ENCODE peak calls at places on chromosomes 6 and 20, in nine cellular contexts. E is HCT116, Q is uterus, M is cardiac muscle cell, H is spleen, J is SK-N-SH, A is endothelial cell of umbilical vein, O is endodermal cell, N is esophagus squamous epithelium. C is an unnamed sample.

GRCh38 chr6:130513770-130514169 is 148.0 kb downstream of the TMEM200A start:
- DNase-seq in N (no peak), Q (no peak), H (no peak), A (no peak), J (no peak), M (no peak), O (no peak), E (no peak), C (no peak)

GRCh38 chr6:32967151-32968091 is 973 bp upstream of the BRD2 start:
- DNase-seq in E (peak; percentile 73), Q (no peak), J (peak; percentile 49), H (no peak), A (peak; percentile 68), N (no peak), M (no peak), O (peak; percentile 80), C (no peak)

GRCh38 chr6:52392944-52393343 is 27.2 kb upstream of the EFHC1 start:
- DNase-seq in Q (no peak), J (no peak), M (no peak), E (no peak), O (no peak), N (no peak), A (no peak), H (no peak), C (no peak)

GRCh38 chr6:84314377-84314898 is 87.0 kb upstream of the CEP162 start:
- DNase-seq in N (no peak), Q (no peak), J (no peak), H (no peak), A (no peak), E (no peak), M (no peak), O (no peak), C (no peak)

GRCh38 chr6:136326038-136326561 is 36.5 kb upstream of the BCLAF1 start:
- DNase-seq in O (no peak), J (peak; percentile 54), N (no peak), H (no peak), E (no peak), M (peak; percentile 23), Q (no peak), A (peak; percentile 10), C (no peak)

GRCh38 chr6:76703285-76703684 is 630.8 kb upstream of the IMPG1 start:
- DNase-seq in M (no peak), H (no peak), J (no peak), N (no peak), O (no peak), Q (no peak), A (no peak), E (no peak), C (no peak)

GRCh38 chr20:610130-611046 is at the start of gene TCF15:
- DNase-seq in O (peak; percentile 85), Q (no peak), E (no peak), J (peak; percentile 100), H (no peak), M (peak; percentile 86), N (no peak), A (peak; percentile 34), C (no peak)

GRCh38 chr6:30685977-30686907 is at the start of gene PPP1R18:
- DNase-seq in A (peak; percentile 28), H (peak; percentile 97), Q (peak; percentile 87), N (peak; percentile 45), E (no peak), M (peak; percentile 76), J (peak; percentile 84), O (no peak), C (peak; percentile 76)

GRCh38 chr6:39068391-39068790 is 19.8 kb downstream of the GLP1R start:
- DNase-seq in J (no peak), Q (no peak), H (peak; percentile 37), N (no peak), M (no peak), E (no peak), O (no peak), A (no peak), C (no peak)

GRCh38 chr6:90982051-90982450 is 395.2 kb upstream of the MAP3K7 start:
- DNase-seq in N (no peak), M (no peak), O (peak; percentile 64), Q (no peak), E (no peak), H (no peak), A (no peak), J (peak; percentile 7), C (no peak)

GRCh38 chr6:154371337-154371736 is 14.7 kb upstream of the IPCEF1 start:
- DNase-seq in H (no peak), A (no peak), E (no peak), O (no peak), N (no peak), Q (no peak), M (no peak), J (no peak), C (no peak)

GRCh38 chr6:110646951-110647910 is 168.0 kb downstream of the CDK19 start:
- DNase-seq in A (no peak), M (no peak), E (no peak), N (no peak), O (peak; percentile 76), J (no peak), H (no peak), Q (no peak), C (no peak)

GRCh38 chr20:4949833-4950178 is 51.5 kb downstream of the SLC23A2 start:
- DNase-seq in O (peak; percentile 56), J (peak; percentile 46), Q (peak; percentile 50), N (no peak), M (peak; percentile 28), A (peak; percentile 46), E (no peak), H (no peak), C (no peak)

GRCh38 chr20:46056970-46057855 is 28.2 kb downstream of the SLC12A5 start:
- DNase-seq in H (no peak), M (peak; percentile 86), A (peak; percentile 42), N (no peak), O (peak; percentile 94), J (no peak), E (no peak), Q (peak; percentile 28), C (no peak)

GRCh38 chr20:43969501-43969900 is 54.8 kb downstream of the TOX2 start:
- DNase-seq in M (no peak), Q (no peak), H (no peak), A (no peak), J (no peak), N (no peak), E (no peak), O (peak; percentile 29), C (no peak)

GRCh38 chr6:56749632-56750151 is 107.0 kb upstream of the DST start:
- DNase-seq in E (peak; percentile 91), Q (no peak), M (no peak), H (no peak), J (no peak), N (no peak), O (no peak), A (peak; percentile 71), C (peak; percentile 24)

GRCh38 chr6:34052071-34052825 is 93.6 kb downstream of the GRM4 start:
- DNase-seq in O (no peak), Q (no peak), A (no peak), E (no peak), H (no peak), N (no peak), J (no peak), M (no peak), C (no peak)
- H3K27me3 ChIP-seq in O (peaks cover 7% of the 10 kb centered on the region), Q (no peaks in the 10 kb centered on the region), A (peaks cover 3% of the 10 kb centered on the region), E (no peaks in the 10 kb centered on the region), H (peaks cover 26% of the 10 kb centered on the region), N (no peaks in the 10 kb centered on the region), J (peaks cover 2% of the 10 kb centered on the region), M (no peaks in the 10 kb centered on the region), C (no peaks in the 10 kb centered on the region)

GRCh38 chr6:3517350-3517749 is 60.5 kb upstream of the SLC22A23 start:
- DNase-seq in O (no peak), Q (no peak), H (no peak), N (no peak), A (no peak), J (no peak), E (no peak), M (no peak), C (no peak)
- H3K27ac ChIP-seq in O (no peak overlapping the region), Q (no peak overlapping the region), H (no peak overlapping the region), N (peak overlapping the region; percentile 16), A (no peak overlapping the region), J (no peak overlapping the region), E (no peak overlapping the region), M (no peak overlapping the region), C (no peak overlapping the region)

GRCh38 chr6:8079116-8079515 is 14.9 kb upstream of the BLOC1S5 start:
- DNase-seq in M (no peak), J (no peak), E (no peak), Q (no peak), O (no peak), N (no peak), H (no peak), A (no peak), C (no peak)
- H3K36me3 ChIP-seq in M (no peaks in the 10 kb centered on the region), J (peaks cover 8% of the 10 kb centered on the region), E (peaks cover 3% of the 10 kb centered on the region), Q (no peaks in the 10 kb centered on the region), O (peaks cover 9% of the 10 kb centered on the region), N (peaks cover 12% of the 10 kb centered on the region), H (peaks cover 24% of the 10 kb centered on the region), A (no peaks in the 10 kb centered on the region), C (no peaks in the 10 kb centered on the region)

GRCh38 chr20:22555791-22556564 is 28.4 kb downstream of the FOXA2 start:
- DNase-seq in Q (no peak), E (no peak), H (no peak), A (no peak), N (no peak), O (no peak), M (no peak), J (no peak), C (no peak)
- H3K27me3 ChIP-seq in Q (peaks cover 21% of the 10 kb centered on the region), E (peaks cover 16% of the 10 kb centered on the region), H (peaks cover 74% of the 10 kb centered on the region), A (peaks cover 31% of the 10 kb centered on the region), N (no peaks in the 10 kb centered on the region), O (peaks cover 25% of the 10 kb centered on the region), M (peaks cover 75% of the 10 kb centered on the region), J (peaks cover 29% of the 10 kb centered on the region), C (peaks cover 1% of the 10 kb centered on the region)

GRCh38 chr20:57880155-57880648 is 170.4 kb upstream of the PMEPA1 start:
- DNase-seq in E (no peak), J (no peak), N (no peak), H (no peak), A (no peak), M (no peak), O (no peak), Q (peak; percentile 66), C (no peak)
- H3K27ac ChIP-seq in E (no peak overlapping the region), J (peak overlapping the region; percentile 60), N (no peak overlapping the region), H (no peak overlapping the region), A (no peak overlapping the region), M (no peak overlapping the region), O (no peak overlapping the region), Q (peak overlapping the region; percentile 73), C (peak overlapping the region; percentile 28)

GRCh38 chr6:3738381-3739131 is 13.0 kb downstream of the PXDC1 start:
- DNase-seq in H (no peak), A (no peak), Q (peak; percentile 11), J (no peak), O (peak; percentile 24), N (no peak), E (no peak), M (no peak), C (no peak)
- H3K36me3 ChIP-seq in H (peaks cover 58% of the 10 kb centered on the region), A (peaks cover 33% of the 10 kb centered on the region), Q (no peaks in the 10 kb centered on the region), J (peaks cover 56% of the 10 kb centered on the region), O (peaks cover 5% of the 10 kb centered on the region), N (peaks cover 49% of the 10 kb centered on the region), E (no peaks in the 10 kb centered on the region), M (no peaks in the 10 kb centered on the region), C (peaks cover 44% of the 10 kb centered on the region)

C was measured in thoracic aorta.